ENCODE peak calls at places on chromosome 1, in four cellular contexts. H is NCI-H524, A is globus pallidus, E is progenitor cell of endocrine pancreas. T is an unnamed sample.

GRCh38 chr1:85495556-85495955 is 30.6 kb upstream of the DDAH1 start:
- DNase-seq in H (peak; percentile 40), A (no peak), E (no peak), T (no peak)

GRCh38 chr1:55131218-55131617 is 83.9 kb downstream of the USP24 start:
- DNase-seq in H (no peak), A (no peak), E (no peak), T (no peak)

GRCh38 chr1:175192111-175192629 is 406 bp downstream of the KIAA0040 start:
- DNase-seq in H (no peak), A (no peak), E (no peak), T (peak; percentile 63)

GRCh38 chr1:74673351-74674111 is at the start of gene ERICH3:
- DNase-seq in H (peak; percentile 8), A (no peak), E (no peak), T (peak; percentile 82)

GRCh38 chr1:60952566-60953215 is 129.7 kb upstream of the NFIA start:
- DNase-seq in H (no peak), A (no peak), E (no peak), T (no peak)

GRCh38 chr1:173920868-173921267 is 3.7 kb upstream of the SERPINC1 start:
- DNase-seq in H (no peak), A (no peak), E (no peak), T (no peak)

GRCh38 chr1:11013160-11013531 is 692 bp downstream of the TARDBP start:
- DNase-seq in H (no peak), A (no peak), E (no peak), T (no peak)

GRCh38 chr1:53165408-53165961 is 23.0 kb upstream of the SLC1A7 start:
- DNase-seq in H (no peak), A (no peak), E (no peak), T (no peak)

GRCh38 chr1:172278478-172278877 is 142.0 kb upstream of the C1orf105 start:
- DNase-seq in H (no peak), A (no peak), E (no peak), T (no peak)

GRCh38 chr1:23242414-23242813 is 25.1 kb upstream of the HTR1D start:
- DNase-seq in H (no peak), A (no peak), E (no peak), T (no peak)